ENCODE peak calls at places on chromosome 17, in eight cellular contexts. F, D, V, A, W, C, E and I are unnamed samples.

GRCh38 chr17:74086992-74087391 is 116.5 kb upstream of the RPL38 start:
- DNase-seq in F (no peak), D (no peak), V (no peak), A (no peak), W (no peak), C (no peak), E (no peak), I (no peak)

GRCh38 chr17:39551879-39552278 is 55.8 kb downstream of the NEUROD2 start:
- DNase-seq in F (no peak), D (no peak), V (no peak), A (no peak), W (no peak), C (no peak), E (peak), I (no peak)

GRCh38 chr17:53218723-53219122 is 604.0 kb upstream of the KIF2B start:
- DNase-seq in F (no peak), D (no peak), V (no peak), A (no peak), W (no peak), C (no peak), E (no peak), I (no peak)

GRCh38 chr17:40534431-40535189 is 30.7 kb downstream of the CCR7 start:
- DNase-seq in F (no peak), D (no peak), V (no peak), A (no peak), W (no peak), C (no peak), E (peak), I (no peak)

GRCh38 chr17:72342582-72343527 is 222.0 kb downstream of the SOX9 start:
- DNase-seq in F (no peak), D (no peak), V (no peak), A (no peak), W (no peak), C (no peak), E (no peak), I (no peak)

GRCh38 chr17:10843806-10844205 is 5.9 kb upstream of the PIRT start:
- DNase-seq in F (no peak), D (no peak), V (no peak), A (peak), W (no peak), C (no peak), E (no peak), I (no peak)

GRCh38 chr17:1455291-1455747 is 713 bp downstream of the CRK start:
- DNase-seq in F (peak), D (peak), V (peak), A (peak), W (no peak), C (no peak), E (peak), I (peak)

GRCh38 chr17:75869282-75870141 is 8.9 kb downstream of the TRIM47 start:
- DNase-seq in F (no peak), D (no peak), V (no peak), A (no peak), W (no peak), C (no peak), E (peak), I (no peak)

GRCh38 chr17:72487731-72488325 is 367.0 kb downstream of the SOX9 start:
- DNase-seq in F (no peak), D (no peak), V (no peak), A (no peak), W (no peak), C (no peak), E (no peak), I (no peak)

GRCh38 chr17:45729284-45729907 is 54.7 kb upstream of the CRHR1 start:
- DNase-seq in F (no peak), D (no peak), V (no peak), A (no peak), W (no peak), C (no peak), E (no peak), I (no peak)

GRCh38 chr17:50364715-50365114 is 8.3 kb downstream of the MRPL27 start:
- DNase-seq in F (no peak), D (no peak), V (no peak), A (no peak), W (no peak), C (no peak), E (no peak), I (no peak)

GRCh38 chr17:28570716-28571254 is 539 bp downstream of the PIGS start:
- DNase-seq in F (peak), D (peak), V (peak), A (peak), W (no peak), C (no peak), E (no peak), I (peak)

GRCh38 chr17:82794781-82795505 is 43.1 kb downstream of the TBCD start:
- DNase-seq in F (no peak), D (no peak), V (no peak), A (no peak), W (no peak), C (no peak), E (peak), I (no peak)

GRCh38 chr17:66701462-66701861 is 133.5 kb upstream of the CACNG5 start:
- DNase-seq in F (no peak), D (no peak), V (no peak), A (no peak), W (no peak), C (no peak), E (no peak), I (no peak)

GRCh38 chr17:74804683-74805082 is 28.5 kb upstream of the NAT9 start:
- DNase-seq in F (no peak), D (no peak), V (no peak), A (no peak), W (no peak), C (no peak), E (no peak), I (no peak)

GRCh38 chr17:7440113-7440822 is 956 bp downstream of the FGF11 start:
- DNase-seq in F (peak), D (no peak), V (no peak), A (peak), W (no peak), C (no peak), E (peak), I (peak)

GRCh38 chr17:56029980-56030624 is 123.2 kb upstream of the ANKFN1 start:
- DNase-seq in F (no peak), D (no peak), V (no peak), A (no peak), W (no peak), C (no peak), E (no peak), I (no peak)

GRCh38 chr17:80284631-80285030 is 24.0 kb downstream of the RNF213 start:
- DNase-seq in F (no peak), D (no peak), V (no peak), A (no peak), W (no peak), C (no peak), E (no peak), I (no peak)

GRCh38 chr17:29042679-29043538 is at the start of gene PIPOX:
- DNase-seq in F (peak), D (no peak), V (no peak), A (peak), W (no peak), C (no peak), E (no peak), I (peak)

GRCh38 chr17:9994761-9995160 is 89.7 kb upstream of the RCVRN start:
- DNase-seq in F (no peak), D (no peak), V (no peak), A (no peak), W (no peak), C (no peak), E (no peak), I (no peak)

GRCh38 chr17:62732125-62732524 is 76.0 kb downstream of the MARCHF10 start:
- DNase-seq in F (no peak), D (no peak), V (no peak), A (no peak), W (no peak), C (no peak), E (no peak), I (no peak)